ENCODE peak calls at places on chromosomes 1 and 21, in seven cellular contexts. P is dorsolateral prefrontal cortex; V is CD4-positive, CD25-positive, alpha-beta regulatory T cell; Q is Peyer's patch; R is psoas muscle; L is pancreas; U is HepG2. A is an unnamed sample.

GRCh38 chr1:52919051-52919719 is 2.4 kb downstream of the ECHDC2 start:
- DNase-seq in P (no peak), V (no peak), Q (no peak), R (no peak), L (no peak), U (no peak), A (peak; percentile 10)

GRCh38 chr1:198083549-198083948 is 73.2 kb upstream of the NEK7 start:
- DNase-seq in P (no peak), V (no peak), Q (no peak), R (no peak), L (no peak), U (no peak), A (no peak)

GRCh38 chr1:64133036-64133435 is 70.4 kb upstream of the UBE2U start:
- DNase-seq in P (no peak), V (no peak), Q (no peak), R (no peak), L (no peak), U (no peak), A (no peak)

GRCh38 chr21:41809891-41810596 is 43.2 kb upstream of the RIPK4 start:
- DNase-seq in P (no peak), V (no peak), Q (no peak), R (no peak), L (no peak), U (no peak), A (no peak)

GRCh38 chr21:41152149-41152548 is 15.8 kb upstream of the BACE2 start:
- DNase-seq in P (no peak), V (no peak), Q (no peak), R (no peak), L (no peak), U (no peak), A (no peak)

GRCh38 chr1:33170351-33171274 is 11.2 kb downstream of the TRIM62 start:
- DNase-seq in P (peak; percentile 75), V (no peak), Q (no peak), R (peak; percentile 77), L (no peak), U (no peak), A (no peak)

GRCh38 chr1:185046639-185047038 is 1.3 kb downstream of the RNF2 start:
- DNase-seq in P (no peak), V (no peak), Q (no peak), R (no peak), L (no peak), U (no peak), A (no peak)

GRCh38 chr1:27951396-27951795 is 8.4 kb upstream of the XKR8 start:
- DNase-seq in P (no peak), V (no peak), Q (no peak), R (no peak), L (no peak), U (no peak), A (no peak)

GRCh38 chr1:198630863-198631262 is 8.0 kb upstream of the PTPRC start:
- DNase-seq in P (no peak), V (no peak), Q (no peak), R (no peak), L (no peak), U (no peak), A (no peak)

GRCh38 chr1:17768651-17769241 is 13.6 kb downstream of the ACTL8 start:
- DNase-seq in P (no peak), V (no peak), Q (no peak), R (peak; percentile 64), L (no peak), U (no peak), A (no peak)

GRCh38 chr1:39272027-39272790 is 67.7 kb downstream of the MACF1 start:
- DNase-seq in P (no peak), V (no peak), Q (no peak), R (no peak), L (peak; percentile 70), U (peak; percentile 30), A (no peak)

GRCh38 chr1:163131981-163132380 is 62.8 kb downstream of the RGS4 start:
- DNase-seq in P (no peak), V (no peak), Q (no peak), R (no peak), L (no peak), U (no peak), A (no peak)

GRCh38 chr1:99589186-99589636 is 56.7 kb upstream of the PALMD start:
- DNase-seq in P (no peak), V (no peak), Q (no peak), R (no peak), L (no peak), U (peak; percentile 99), A (no peak)

GRCh38 chr21:46159841-46160562 is 4.6 kb upstream of the FTCD start:
- DNase-seq in P (peak; percentile 28), V (no peak), Q (no peak), R (peak; percentile 41), L (peak; percentile 12), U (no peak), A (no peak)

DNA sequence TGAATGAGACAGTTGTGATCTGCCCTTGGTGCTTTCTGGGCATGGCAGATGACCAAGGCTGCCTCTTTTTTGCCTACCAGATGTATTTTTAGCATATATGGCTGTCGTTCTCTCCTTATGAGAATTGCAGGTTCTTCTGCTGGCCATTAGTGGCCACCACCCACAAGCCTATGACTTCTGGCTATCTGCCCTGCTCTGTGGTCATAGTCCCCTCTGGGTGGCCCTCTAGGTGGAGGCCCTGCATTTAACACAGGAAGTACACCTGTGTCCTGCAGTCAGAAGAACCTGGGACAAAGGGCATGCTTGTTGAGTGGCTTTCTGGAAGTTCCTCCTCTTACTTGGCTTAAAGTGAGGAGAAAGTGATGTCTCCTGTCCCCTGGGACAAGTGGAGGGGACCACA is 6.5 kb downstream of the FCAMR start:
- DNase-seq in P (no peak), V (no peak), Q (no peak), R (no peak), L (no peak), U (no peak), A (no peak)
- H3K27ac ChIP-seq in P (no peak overlapping the region), V (no peak overlapping the region), Q (no peak overlapping the region), R (no peak overlapping the region), L (no peak overlapping the region), U (no peak overlapping the region), A (no peak overlapping the region)

GRCh38 chr1:234969630-234970370 is 158.8 kb downstream of the TOMM20 start:
- DNase-seq in P (peak; percentile 78), V (no peak), Q (peak; percentile 4), R (peak; percentile 82), L (peak; percentile 81), U (no peak), A (no peak)

GRCh38 chr1:234970371-234970730 is 158.3 kb downstream of the TOMM20 start:
- DNase-seq in P (no peak), V (no peak), Q (peak; percentile 0), R (no peak), L (no peak), U (no peak), A (no peak)

GRCh38 chr1:234972411-234973191 is 156.0 kb downstream of the TOMM20 start:
- DNase-seq in P (no peak), V (no peak), Q (peak; percentile 31), R (no peak), L (no peak), U (no peak), A (no peak)

GRCh38 chr1:234971586-234972297 is 156.9 kb downstream of the TOMM20 start:
- DNase-seq in P (no peak), V (no peak), Q (no peak), R (no peak), L (no peak), U (no peak), A (no peak)

GRCh38 chr1:234970731-234971476 is 157.7 kb downstream of the TOMM20 start:
- DNase-seq in P (no peak), V (no peak), Q (peak; percentile 39), R (peak; percentile 93), L (peak; percentile 53), U (peak; percentile 81), A (no peak)
- H3K4me3 ChIP-seq in P (no peak overlapping the region), V (no peak overlapping the region), Q (no peak overlapping the region), R (peak overlapping the region; percentile 59), L (no peak overlapping the region), U (no peak overlapping the region), A (no peak overlapping the region)

DNA sequence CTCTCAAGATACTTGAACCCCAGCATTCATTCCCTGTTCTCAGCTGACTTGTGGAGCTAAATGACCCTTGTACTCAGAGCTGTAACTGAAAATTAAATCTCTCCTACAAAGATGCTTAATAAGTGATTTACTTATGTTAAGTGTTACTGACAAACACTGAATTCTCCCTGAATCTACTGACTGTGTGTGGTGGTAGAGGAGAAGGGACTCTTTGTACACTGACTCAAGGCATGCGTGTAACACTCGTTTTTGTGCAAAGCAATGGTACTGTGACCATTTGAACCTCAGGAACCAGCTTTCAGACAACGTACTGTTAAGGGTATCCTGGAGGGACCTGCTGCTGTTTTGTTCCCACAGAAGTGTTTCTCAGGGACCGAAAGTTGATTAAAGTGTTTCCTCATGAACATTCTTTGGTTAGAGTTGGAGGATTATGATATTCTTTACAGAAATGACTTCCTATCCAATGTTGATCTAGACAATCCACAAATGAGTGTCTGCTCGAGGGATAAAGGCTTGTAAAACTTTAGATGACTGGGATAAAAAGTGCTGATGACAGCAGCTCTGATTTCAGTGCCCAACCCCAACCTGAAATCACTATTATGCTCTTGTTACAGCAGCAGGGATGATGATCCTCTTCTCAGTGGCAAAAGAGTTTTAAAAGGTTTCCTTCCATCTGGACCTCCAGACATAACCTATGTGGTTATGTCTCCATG is 12.8 kb downstream of the RGL1 start:
- DNase-seq in P (no peak), V (no peak), Q (no peak), R (no peak), L (no peak), U (no peak), A (no peak)
- H3K27ac ChIP-seq in P (peak overlapping the region; percentile 40), V (no peak overlapping the region), Q (peak overlapping the region; percentile 19), R (peak overlapping the region; percentile 24), L (no peak overlapping the region), U (no peak overlapping the region), A (no peak overlapping the region)

GRCh38 chr1:169111472-169111871 is 5.0 kb downstream of the ATP1B1 start:
- DNase-seq in P (no peak), V (no peak), Q (no peak), R (no peak), L (no peak), U (no peak), A (no peak)

GRCh38 chr1:169112241-169112640 is 5.8 kb downstream of the ATP1B1 start:
- DNase-seq in P (no peak), V (no peak), Q (no peak), R (peak; percentile 68), L (no peak), U (no peak), A (no peak)

GRCh38 chr1:169110691-169111447 is 4.4 kb downstream of the ATP1B1 start:
- DNase-seq in P (no peak), V (no peak), Q (no peak), R (no peak), L (no peak), U (no peak), A (no peak)

GRCh38 chr1:169115891-169116585 is 9.5 kb downstream of the ATP1B1 start:
- DNase-seq in P (no peak), V (peak; percentile 22), Q (peak; percentile 77), R (peak; percentile 77), L (peak; percentile 60), U (peak; percentile 96), A (no peak)

DNA sequence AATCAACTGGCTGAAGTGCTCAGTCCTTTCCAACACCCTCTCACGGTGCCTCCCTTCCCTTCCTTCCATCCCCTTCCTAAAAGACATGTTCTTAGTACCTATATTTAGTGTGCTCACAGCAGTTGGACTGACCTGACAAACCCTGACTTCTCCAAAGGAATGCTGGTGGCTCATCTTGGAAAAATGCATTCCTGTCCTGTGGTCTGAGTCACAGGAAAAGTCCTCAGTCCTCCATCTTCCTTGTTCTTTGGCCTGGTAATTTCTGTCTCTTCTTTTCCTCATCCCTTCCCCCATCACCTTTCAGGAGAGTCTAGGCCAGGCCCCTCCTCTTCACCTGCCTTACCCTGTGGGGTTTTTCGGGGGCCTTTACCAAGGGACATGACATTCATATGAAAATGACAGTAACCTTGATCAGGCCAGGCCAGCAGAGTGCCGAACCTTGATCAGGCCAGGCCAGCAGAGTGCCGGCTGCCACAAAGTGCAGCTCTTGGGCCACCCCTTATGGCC is 7.2 kb downstream of the ATP1B1 start:
- DNase-seq in P (no peak), V (no peak), Q (no peak), R (no peak), L (no peak), U (peak; percentile 72), A (no peak)
- H3K4me3 ChIP-seq in P (no peak overlapping the region), V (no peak overlapping the region), Q (no peak overlapping the region), R (peak overlapping the region; percentile 100), L (no peak overlapping the region), U (no peak overlapping the region), A (no peak overlapping the region)

A was measured in CD8-positive, alpha-beta memory T cell.